ENCODE peak calls at places on chromosomes 13 and 19, in four cellular contexts. E, L, U and T are unnamed samples.

GRCh38 chr19:31181535-31181934 is 167.7 kb downstream of the TSHZ3 start:
- DNase-seq in E (no peak), L (no peak), U (no peak), T (no peak)

GRCh38 chr13:95530178-95530577 is 22.3 kb upstream of the CLDN10 start:
- DNase-seq in L (no peak), U (no peak), E (no peak), T (no peak)

GRCh38 chr13:112968910-112969691 is at the start of gene MCF2L:
- DNase-seq in E (peak), U (peak), L (peak), T (peak)

GRCh38 chr19:30853036-30853435 is 480.9 kb downstream of the ZNF536 start:
- DNase-seq in U (no peak), E (no peak), L (no peak), T (no peak)

GRCh38 chr19:7109678-7110289 is 40.3 kb downstream of the ZNF557 start:
- DNase-seq in L (no peak), U (no peak), E (no peak), T (no peak)

GRCh38 chr13:20721454-20722357 is 18.2 kb downstream of the IL17D start:
- DNase-seq in E (no peak), L (peak), U (no peak), T (peak)

GRCh38 chr13:99154064-99154463 is 46.6 kb upstream of the UBAC2 start:
- DNase-seq in E (no peak), U (no peak), L (no peak), T (no peak)

GRCh38 chr13:23505007-23505406 is 65.2 kb upstream of the TNFRSF19 start:
- DNase-seq in L (no peak), U (no peak), E (no peak), T (peak)

GRCh38 chr19:16193466-16193865 is 4.2 kb upstream of the AP1M1 start:
- DNase-seq in U (no peak), E (no peak), L (no peak), T (no peak)

GRCh38 chr19:40237791-40238190 is 11.3 kb upstream of the CCNP start:
- DNase-seq in U (no peak), E (no peak), L (no peak), T (no peak)

GRCh38 chr19:39963860-39964259 is 7.1 kb upstream of the PSMC4 start:
- DNase-seq in L (no peak), U (no peak), E (no peak), T (no peak)

GRCh38 chr13:73698859-73699258 is 435.3 kb downstream of the KLF12 start:
- DNase-seq in E (no peak), L (no peak), U (no peak), T (no peak)

GRCh38 chr13:21033866-21034601 is 27.4 kb downstream of the LATS2 start:
- DNase-seq in U (no peak), L (no peak), E (peak), T (no peak)

GRCh38 chr13:48478401-48478800 is 54.5 kb downstream of the RCBTB2 start:
- DNase-seq in L (no peak), E (no peak), U (no peak), T (no peak)

GRCh38 chr19:12828494-12828893 is 5.9 kb downstream of the RTBDN start:
- DNase-seq in U (no peak), E (peak), L (peak), T (no peak)

GRCh38 chr19:11749751-11750150 is 11.0 kb upstream of the ZNF823 start:
- DNase-seq in E (no peak), L (no peak), U (no peak), T (no peak)

GRCh38 chr13:99103536-99103935 is 97.1 kb upstream of the UBAC2 start:
- DNase-seq in U (no peak), L (no peak), E (no peak), T (no peak)

GRCh38 chr13:48233097-48233885 is at the start of gene ITM2B:
- DNase-seq in L (peak), E (peak), U (peak), T (peak)

GRCh38 chr19:31541396-31541795 is 192.2 kb upstream of the TSHZ3 start:
- DNase-seq in L (no peak), U (no peak), E (no peak), T (no peak)

GRCh38 chr19:18109363-18109730 is 11.8 kb downstream of the MAST3 start:
- DNase-seq in U (no peak), E (peak), L (peak), T (no peak)
- H3K4me3 ChIP-seq in U (peak), E (peak), L (no peak), T (peak)

GRCh38 chr19:53192771-53193533 is at the start of gene ZNF665:
- DNase-seq in L (peak), U (peak), E (peak), T (peak)
- H3K4me3 ChIP-seq in L (peak), U (peak), E (peak), T (peak)

GRCh38 chr13:35469781-35470380 is 6.6 kb downstream of the MAB21L1 start:
- DNase-seq in E (no peak), L (no peak), U (no peak), T (no peak)

GRCh38 chr13:35470671-35471465 is 5.6 kb downstream of the MAB21L1 start:
- DNase-seq in L (peak), E (no peak), U (peak), T (peak)

GRCh38 chr13:35472308-35473008 is 4.0 kb downstream of the MAB21L1 start:
- DNase-seq in L (no peak), U (no peak), E (no peak), T (no peak)

GRCh38 chr13:35474551-35474950 is 1.9 kb downstream of the MAB21L1 start:
- DNase-seq in L (no peak), E (no peak), U (no peak), T (no peak)

GRCh38 chr13:35471466-35472307 is 4.8 kb downstream of the MAB21L1 start:
- DNase-seq in L (no peak), E (no peak), U (no peak), T (no peak)
- H3K4me3 ChIP-seq in L (no peak), E (peak), U (no peak), T (peak)

DNA sequence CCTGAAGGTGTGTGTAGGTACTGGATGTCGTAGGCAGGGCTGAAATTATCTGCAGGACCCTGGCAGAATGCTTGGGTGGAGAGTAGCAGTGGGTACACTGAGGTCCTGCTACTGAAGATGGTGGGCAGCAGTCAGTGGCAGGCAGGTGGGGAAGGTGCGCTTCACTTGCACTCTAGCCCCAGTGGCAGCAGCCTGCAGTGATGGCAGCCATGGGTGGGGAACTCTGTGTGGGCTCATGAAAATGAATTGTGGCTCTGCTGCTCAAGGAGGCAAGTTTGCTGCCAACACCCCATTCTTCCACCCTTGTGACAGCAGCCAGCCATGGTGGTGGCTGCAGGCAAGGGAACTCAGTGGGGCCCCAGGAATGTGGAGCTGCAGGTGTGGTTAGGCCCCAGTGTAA is 1242.7 kb upstream of the MIR17HG start:
- DNase-seq in U (peak), L (no peak), E (no peak), T (no peak)
- H3K4me3 ChIP-seq in U (no peak), L (no peak), E (no peak), T (no peak)

GRCh38 chr19:22622901-22623840 is 11.0 kb upstream of the ZNF492 start:
- DNase-seq in E (peak), U (no peak), L (no peak), T (no peak)
- H3K4me3 ChIP-seq in E (peak), U (peak), L (no peak), T (peak)

GRCh38 chr13:41465965-41466364 is 8.6 kb downstream of the RGCC start:
- DNase-seq in U (no peak), L (no peak), E (no peak), T (no peak)
- H3K4me3 ChIP-seq in U (no peak), L (no peak), E (no peak), T (no peak)